ENCODE peak calls at places on chromosome 14, in four cellular contexts. E, B, X and Z are unnamed samples.
A peak's percentile ranks its signal among the peaks of the same experiment; 100 is the strongest.

GRCh38 chr14:68412505-68413496 is 380.1 kb downstream of the ZFP36L1 start:
- DNase-seq in E (no peak), B (no peak), X (no peak), Z (no peak)

GRCh38 chr14:80536456-80536855 is 325.2 kb upstream of the DIO2 start:
- DNase-seq in E (no peak), B (no peak), X (peak; percentile 41), Z (no peak)

GRCh38 chr14:95478309-95478708 is 38.1 kb downstream of the SYNE3 start:
- DNase-seq in E (no peak), B (no peak), X (no peak), Z (no peak)

GRCh38 chr14:97361181-97361580 is 564.0 kb downstream of the VRK1 start:
- DNase-seq in E (no peak), B (no peak), X (no peak), Z (no peak)

GRCh38 chr14:97221572-97221971 is 424.4 kb downstream of the VRK1 start:
- DNase-seq in E (no peak), B (no peak), X (no peak), Z (no peak)

GRCh38 chr14:24904533-24904932 is 145.4 kb downstream of the STXBP6 start:
- DNase-seq in E (no peak), B (no peak), X (no peak), Z (no peak)

GRCh38 chr14:52949711-52950409 is 990 bp downstream of the FERMT2 start:
- DNase-seq in E (no peak), B (no peak), X (peak; percentile 61), Z (no peak)

GRCh38 chr14:63759454-63759853 is 31.6 kb upstream of the SGPP1 start:
- DNase-seq in E (peak; percentile 56), B (peak; percentile 46), X (no peak), Z (no peak)

GRCh38 chr14:51431033-51431709 is 191.1 kb downstream of the TMX1 start:
- DNase-seq in E (no peak), B (no peak), X (no peak), Z (no peak)

GRCh38 chr14:51430079-51430478 is 190.0 kb downstream of the TMX1 start:
- DNase-seq in E (no peak), B (no peak), X (no peak), Z (no peak)

GRCh38 chr14:51428981-51429380 is 188.9 kb downstream of the TMX1 start:
- DNase-seq in E (no peak), B (no peak), X (no peak), Z (no peak)

GRCh38 chr14:51431741-51432140 is 191.7 kb downstream of the TMX1 start:
- DNase-seq in E (no peak), B (no peak), X (no peak), Z (no peak)

GRCh38 chr14:51430600-51430999 is 190.6 kb downstream of the TMX1 start:
- DNase-seq in E (no peak), B (no peak), X (no peak), Z (no peak)
- H3K27ac ChIP-seq in E (no peak overlapping the region), B (no peak overlapping the region), X (no peak overlapping the region), Z (no peak overlapping the region)

GRCh38 chr14:34046799-34047520 is 96.1 kb upstream of the EGLN3 start:
- DNase-seq in E (no peak), B (no peak), X (no peak), Z (no peak)

GRCh38 chr14:34044666-34045306 is 93.9 kb upstream of the EGLN3 start:
- DNase-seq in E (no peak), B (no peak), X (no peak), Z (no peak)

GRCh38 chr14:34043627-34044372 is 92.9 kb upstream of the EGLN3 start:
- DNase-seq in E (peak; percentile 63), B (no peak), X (no peak), Z (no peak)

GRCh38 chr14:34041220-34041619 is 90.3 kb upstream of the EGLN3 start:
- DNase-seq in E (no peak), B (no peak), X (no peak), Z (no peak)

GRCh38 chr14:34044373-34044637 is 93.4 kb upstream of the EGLN3 start:
- DNase-seq in E (no peak), B (no peak), X (no peak), Z (no peak)
- H3K27ac ChIP-seq in E (no peak overlapping the region), B (no peak overlapping the region), X (no peak overlapping the region), Z (no peak overlapping the region)

GRCh38 chr14:58947156-58947555 is 241.3 kb upstream of the DAAM1 start:
- DNase-seq in E (no peak), B (no peak), X (no peak), Z (no peak)

GRCh38 chr14:58942516-58942915 is 246.0 kb upstream of the DAAM1 start:
- DNase-seq in E (no peak), B (no peak), X (no peak), Z (no peak)

GRCh38 chr14:58944226-58944769 is 244.2 kb upstream of the DAAM1 start:
- DNase-seq in E (peak; percentile 68), B (no peak), X (no peak), Z (peak; percentile 53)

GRCh38 chr14:58947816-58948440 is 240.5 kb upstream of the DAAM1 start:
- DNase-seq in E (no peak), B (no peak), X (peak; percentile 21), Z (peak; percentile 84)

DNA sequence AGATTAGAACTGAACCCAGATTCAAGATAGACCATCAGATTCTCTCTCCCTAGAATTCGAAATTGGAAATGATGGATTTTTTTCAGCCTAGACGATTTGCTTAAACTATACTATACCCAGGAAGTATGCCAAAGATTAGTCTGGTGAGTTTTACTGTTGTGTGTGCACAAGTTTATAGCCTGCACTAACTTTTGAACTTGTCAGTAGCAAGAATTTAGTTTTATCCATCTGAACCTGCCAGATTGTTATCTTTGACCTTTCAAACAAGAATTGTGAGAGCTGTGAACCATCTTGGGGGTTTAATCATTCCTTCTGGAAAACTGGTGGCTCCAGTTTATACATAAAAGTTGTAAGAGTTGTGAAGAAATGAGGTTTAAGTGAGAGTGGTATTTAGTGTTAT is 243.5 kb upstream of the DAAM1 start:
- DNase-seq in E (no peak), B (no peak), X (no peak), Z (no peak)
- H3K27ac ChIP-seq in E (no peak overlapping the region), B (no peak overlapping the region), X (no peak overlapping the region), Z (no peak overlapping the region)

GRCh38 chr14:64807588-64807987 is 72.1 kb downstream of the SPTB start:
- DNase-seq in E (no peak), B (no peak), X (no peak), Z (no peak)

GRCh38 chr14:64804754-64805260 is 74.9 kb downstream of the SPTB start:
- DNase-seq in E (no peak), B (no peak), X (no peak), Z (no peak)

GRCh38 chr14:64806202-64806861 is 73.4 kb downstream of the SPTB start:
- DNase-seq in E (no peak), B (no peak), X (peak; percentile 39), Z (no peak)

GRCh38 chr14:64808449-64808848 is 71.3 kb downstream of the SPTB start:
- DNase-seq in E (no peak), B (no peak), X (no peak), Z (no peak)

DNA sequence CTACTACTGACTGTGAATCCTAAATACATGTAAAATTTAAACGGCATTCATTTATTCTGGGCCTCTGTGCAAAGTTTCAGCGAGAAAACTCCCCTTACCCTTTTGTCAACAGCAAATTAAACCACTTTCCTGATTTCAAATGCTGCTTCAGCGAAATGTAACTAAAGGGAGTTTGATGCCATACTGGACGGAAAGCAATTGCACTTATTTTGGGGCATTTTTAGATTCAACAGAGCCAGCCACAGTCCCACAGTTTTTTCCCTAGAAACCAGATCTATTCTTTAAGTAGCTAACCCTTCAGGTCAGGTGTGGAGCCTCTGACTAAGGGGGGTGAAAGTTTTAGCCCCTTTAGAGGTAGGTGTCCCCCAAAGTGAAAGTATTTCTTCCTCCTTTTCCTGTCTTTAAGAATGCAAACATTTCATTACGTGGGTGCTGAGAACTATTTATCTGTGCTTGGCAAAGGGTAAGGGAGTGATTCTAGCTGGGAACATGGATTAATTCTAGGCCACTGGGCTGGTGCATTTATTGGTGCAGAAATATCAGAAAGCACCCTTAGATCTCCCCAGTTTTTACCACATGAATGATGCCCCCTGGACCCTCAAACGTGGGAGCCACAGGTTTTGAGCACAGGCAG is 72.7 kb downstream of the SPTB start:
- DNase-seq in E (no peak), B (no peak), X (no peak), Z (no peak)
- H3K27ac ChIP-seq in E (no peak overlapping the region), B (no peak overlapping the region), X (no peak overlapping the region), Z (no peak overlapping the region)

GRCh38 chr14:59407246-59407615 is 57.9 kb downstream of the GPR135 start:
- DNase-seq in E (no peak), B (no peak), X (peak; percentile 96), Z (no peak)

DNA sequence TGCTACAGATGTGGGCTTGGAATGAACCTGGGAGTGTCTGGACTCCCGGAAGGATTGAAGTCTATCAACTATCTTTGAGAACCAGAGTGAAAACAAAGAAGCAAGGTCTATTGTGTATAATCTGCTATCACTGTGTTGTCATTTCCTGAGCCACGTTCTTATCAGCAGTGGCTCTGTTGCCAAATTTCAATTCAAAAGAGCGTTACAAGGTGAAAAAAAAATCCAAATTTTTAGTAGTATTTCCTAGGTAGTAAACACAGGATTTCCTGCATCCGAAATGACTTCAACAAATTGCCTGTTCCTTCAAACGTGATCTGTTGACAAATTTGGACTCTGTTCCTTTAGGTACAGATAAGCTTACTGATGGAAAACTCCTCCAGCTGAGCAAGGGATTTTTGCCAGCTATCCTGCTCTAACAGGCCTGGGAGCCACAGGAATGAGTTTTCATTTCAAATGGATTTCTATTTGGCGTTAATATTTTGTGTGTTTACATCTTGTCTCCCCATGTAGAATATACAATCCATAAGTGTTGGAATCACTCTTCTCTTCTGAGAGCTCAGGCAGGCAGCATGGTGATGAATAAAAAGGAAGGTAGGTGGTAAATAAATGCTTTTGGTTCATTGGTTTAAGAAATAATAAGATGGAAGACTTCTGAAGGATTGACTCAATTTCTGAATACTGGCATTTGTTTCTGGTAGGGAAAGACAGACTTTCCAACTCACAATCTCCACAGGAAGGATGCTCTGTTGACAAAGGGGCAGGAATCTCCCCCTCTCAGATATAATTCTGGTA is 58.5 kb downstream of the GPR135 start:
- DNase-seq in E (no peak), B (no peak), X (peak; percentile 69), Z (no peak)
- H3K27ac ChIP-seq in E (peak overlapping the region; percentile 39), B (no peak overlapping the region), X (peak overlapping the region; percentile 91), Z (no peak overlapping the region)

DNA sequence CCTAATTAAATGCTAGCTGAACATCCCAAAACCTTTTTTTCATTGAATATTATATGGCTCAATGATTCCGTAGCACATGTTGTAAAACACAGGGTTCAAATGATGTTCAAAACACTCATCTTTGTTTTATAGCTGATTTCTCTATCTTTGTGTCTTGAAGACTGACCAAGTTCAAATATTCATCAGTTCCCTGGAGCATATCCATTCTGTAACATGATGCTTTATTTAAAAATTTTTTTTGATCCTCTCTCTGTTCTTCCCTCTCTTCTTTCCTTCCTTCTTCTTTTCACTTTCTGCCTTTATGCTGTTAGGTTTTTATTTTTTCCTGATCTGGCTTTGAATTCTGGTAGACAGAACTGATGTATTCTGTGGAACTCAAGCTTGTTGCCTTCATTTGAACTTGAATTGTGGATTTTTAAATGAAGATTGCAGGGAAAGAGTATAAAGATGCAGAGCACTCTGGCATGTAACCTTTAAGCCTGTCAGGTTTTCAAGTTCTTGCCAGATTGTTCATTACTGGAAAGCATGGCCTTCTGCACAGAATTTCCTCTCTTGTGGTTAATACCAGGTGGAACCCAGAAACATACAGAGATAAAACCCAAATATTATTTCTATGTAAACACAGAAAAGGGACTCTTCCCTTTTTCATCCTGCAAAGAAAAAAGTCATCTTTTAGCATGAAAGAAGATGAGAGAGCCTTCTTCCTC is 39.5 kb downstream of the PROX2 start:
- DNase-seq in E (no peak), B (peak; percentile 26), X (peak; percentile 55), Z (no peak)
- H3K27ac ChIP-seq in E (peak overlapping the region; percentile 9), B (no peak overlapping the region), X (no peak overlapping the region), Z (no peak overlapping the region)

GRCh38 chr14:32435411-32435810 is 106.3 kb downstream of the AKAP6 start:
- DNase-seq in E (no peak), B (no peak), X (no peak), Z (no peak)
- H3K27ac ChIP-seq in E (no peak overlapping the region), B (no peak overlapping the region), X (no peak overlapping the region), Z (peak overlapping the region; percentile 89)